ENCODE peak calls at places on chromosomes 4 and X, in ten cellular contexts. M, B, H, R, S, J, G, E, A and V are unnamed samples.

GRCh38 chrX:103941201-103941975 is 21.0 kb upstream of the TMSB15B start:
- DNase-seq in A (no peak), G (no peak), M (no peak), H (peak), R (no peak), B (no peak), J (no peak), S (peak), E (peak), V (no peak)

GRCh38 chr4:170089274-170089742 is 448 bp downstream of the AADAT start:
- DNase-seq in J (peak), H (peak), E (no peak), R (no peak), S (peak), B (no peak), G (no peak), A (no peak), M (peak), V (peak)

GRCh38 chr4:4328206-4328605 is 38.2 kb downstream of the ZBTB49 start:
- DNase-seq in B (no peak), M (no peak), S (no peak), R (no peak), A (no peak), H (no peak), J (no peak), E (no peak), G (no peak), V (no peak)

GRCh38 chr4:159137176-159137575 is 34.3 kb downstream of the RAPGEF2 start:
- DNase-seq in A (no peak), B (no peak), G (no peak), J (no peak), M (no peak), E (no peak), H (peak), S (no peak), R (no peak), V (no peak)

GRCh38 chrX:67619253-67619652 is 75.4 kb downstream of the AR start:
- DNase-seq in J (no peak), H (no peak), A (no peak), G (no peak), E (no peak), M (no peak), R (no peak), S (peak), B (no peak), V (no peak)

GRCh38 chrX:13533726-13534125 is 35.7 kb upstream of the EGFL6 start:
- DNase-seq in S (peak), G (no peak), M (no peak), H (no peak), A (no peak), B (no peak), E (no peak), R (no peak), J (no peak), V (no peak)

GRCh38 chrX:118560380-118560932 is 64.8 kb downstream of the DOCK11 start:
- DNase-seq in H (peak), J (no peak), R (no peak), M (no peak), S (no peak), G (no peak), E (no peak), A (no peak), B (no peak), V (no peak)

GRCh38 chrX:54044877-54045328 is 630 bp upstream of the PHF8 start:
- DNase-seq in G (no peak), J (no peak), M (no peak), A (no peak), H (no peak), E (no peak), B (no peak), R (no peak), S (no peak), V (no peak)

GRCh38 chrX:71542825-71543224 is 9.9 kb downstream of the OGT start:
- DNase-seq in A (no peak), G (no peak), R (no peak), M (no peak), J (no peak), E (no peak), H (no peak), B (no peak), S (no peak), V (no peak)

GRCh38 chr4:89137695-89138094 is 26.4 kb downstream of the TIGD2 start:
- DNase-seq in E (no peak), M (no peak), A (no peak), B (no peak), J (no peak), S (no peak), G (no peak), H (no peak), R (no peak), V (no peak)

GRCh38 chr4:68691186-68691585 is 20.7 kb upstream of the UGT2B15 start:
- DNase-seq in R (no peak), A (no peak), S (no peak), H (no peak), J (no peak), E (no peak), B (no peak), M (no peak), G (no peak), V (no peak)

GRCh38 chrX:47502591-47503222 is 19.7 kb upstream of the ZNF41 start:
- DNase-seq in J (no peak), B (no peak), H (no peak), S (peak), M (no peak), G (no peak), E (no peak), R (no peak), A (no peak), V (no peak)

GRCh38 chrX:121150217-121150616 is 102.8 kb downstream of the GLUD2 start:
- DNase-seq in M (no peak), S (no peak), E (no peak), J (no peak), H (peak), R (no peak), G (no peak), B (no peak), A (no peak), V (no peak)

GRCh38 chr4:649751-650310 is 24.2 kb downstream of the ATP5ME start:
- DNase-seq in A (no peak), E (no peak), G (peak), S (no peak), B (no peak), R (no peak), H (no peak), J (no peak), M (no peak), V (no peak)